ENCODE peak calls at places on chromosome 3, in seven cellular contexts. One of them, this sample, is unnamed.

GRCh38 chr3:87033205-87033604 is 42.3 kb upstream of the VGLL3 start:
- DNase-seq in spleen: no peak
- DNase-seq in lung: no peak
- DNase-seq in AG09319: no peak
- DNase-seq in ovary: no peak
- DNase-seq in Calu3: no peak
- DNase-seq in osteoblast: no peak
- DNase-seq in this sample: no peak

GRCh38 chr3:107431298-107432012 is 54.2 kb downstream of the CCDC54 start:
- DNase-seq in spleen: peak; percentile 90
- DNase-seq in lung: peak; percentile 78
- DNase-seq in AG09319: no peak
- DNase-seq in ovary: peak; percentile 72
- DNase-seq in Calu3: peak; percentile 71
- DNase-seq in osteoblast: peak; percentile 96
- DNase-seq in this sample: no peak

GRCh38 chr3:183526838-183527420 is 28.6 kb downstream of the KLHL6 start:
- DNase-seq in spleen: no peak
- DNase-seq in lung: no peak
- DNase-seq in AG09319: no peak
- DNase-seq in ovary: no peak
- DNase-seq in Calu3: no peak
- DNase-seq in osteoblast: no peak
- DNase-seq in this sample: no peak

GRCh38 chr3:159733194-159733860 is 255.3 kb upstream of the IL12A start:
- DNase-seq in spleen: no peak
- DNase-seq in lung: no peak
- DNase-seq in AG09319: no peak
- DNase-seq in ovary: no peak
- DNase-seq in Calu3: no peak
- DNase-seq in osteoblast: peak; percentile 74
- DNase-seq in this sample: no peak

GRCh38 chr3:145219355-145220196 is 941.4 kb downstream of the PLOD2 start:
- DNase-seq in spleen: no peak
- DNase-seq in lung: no peak
- DNase-seq in AG09319: no peak
- DNase-seq in ovary: no peak
- DNase-seq in Calu3: peak; percentile 37
- DNase-seq in osteoblast: no peak
- DNase-seq in this sample: no peak

GRCh38 chr3:59559721-59560514 is 510.1 kb upstream of the CFAP20DC start:
- DNase-seq in spleen: no peak
- DNase-seq in lung: no peak
- DNase-seq in AG09319: peak; percentile 67
- DNase-seq in ovary: no peak
- DNase-seq in Calu3: no peak
- DNase-seq in osteoblast: peak; percentile 91
- DNase-seq in this sample: no peak

GRCh38 chr3:3618624-3619023 is 180.6 kb upstream of the LRRN1 start:
- DNase-seq in spleen: no peak
- DNase-seq in lung: no peak
- DNase-seq in AG09319: no peak
- DNase-seq in ovary: no peak
- DNase-seq in Calu3: no peak
- DNase-seq in osteoblast: no peak
- DNase-seq in this sample: no peak

GRCh38 chr3:125141596-125142417 is 70.7 kb downstream of the SLC12A8 start:
- DNase-seq in spleen: peak; percentile 95
- DNase-seq in lung: peak; percentile 49
- DNase-seq in AG09319: no peak
- DNase-seq in ovary: peak; percentile 61
- DNase-seq in Calu3: no peak
- DNase-seq in osteoblast: peak; percentile 90
- DNase-seq in this sample: no peak

GRCh38 chr3:130739848-130740247 is 6.8 kb downstream of the PIK3R4 start:
- DNase-seq in spleen: no peak
- DNase-seq in lung: no peak
- DNase-seq in AG09319: no peak
- DNase-seq in ovary: no peak
- DNase-seq in Calu3: no peak
- DNase-seq in osteoblast: no peak
- DNase-seq in this sample: no peak

GRCh38 chr3:189954733-189955665 is 165.7 kb downstream of the P3H2 start:
- DNase-seq in spleen: no peak
- DNase-seq in lung: no peak
- DNase-seq in AG09319: no peak
- DNase-seq in ovary: no peak
- DNase-seq in Calu3: no peak
- DNase-seq in osteoblast: no peak
- DNase-seq in this sample: no peak

GRCh38 chr3:108004647-108005046 is 86.2 kb downstream of the CD47 start:
- DNase-seq in spleen: no peak
- DNase-seq in lung: no peak
- DNase-seq in AG09319: no peak
- DNase-seq in ovary: no peak
- DNase-seq in Calu3: no peak
- DNase-seq in osteoblast: no peak
- DNase-seq in this sample: no peak

GRCh38 chr3:37968232-37968631 is 22.4 kb upstream of the VILL start:
- DNase-seq in spleen: no peak
- DNase-seq in lung: no peak
- DNase-seq in AG09319: no peak
- DNase-seq in ovary: no peak
- DNase-seq in Calu3: no peak
- DNase-seq in osteoblast: no peak
- DNase-seq in this sample: no peak

GRCh38 chr3:188111002-188111584 is 42.9 kb upstream of the LPP start:
- DNase-seq in spleen: no peak
- DNase-seq in lung: no peak
- DNase-seq in AG09319: no peak
- DNase-seq in ovary: no peak
- DNase-seq in Calu3: no peak
- DNase-seq in osteoblast: no peak
- DNase-seq in this sample: no peak

GRCh38 chr3:174681784-174682183 is 177.3 kb upstream of the NAALADL2 start:
- DNase-seq in spleen: no peak
- DNase-seq in lung: no peak
- DNase-seq in AG09319: no peak
- DNase-seq in ovary: no peak
- DNase-seq in Calu3: no peak
- DNase-seq in osteoblast: no peak
- DNase-seq in this sample: no peak

GRCh38 chr3:189530822-189531221 is 100.4 kb upstream of the TP63 start:
- DNase-seq in spleen: no peak
- DNase-seq in lung: no peak
- DNase-seq in AG09319: no peak
- DNase-seq in ovary: no peak
- DNase-seq in Calu3: no peak
- DNase-seq in osteoblast: no peak
- DNase-seq in this sample: no peak

GRCh38 chr3:175146258-175146657 is 287.1 kb downstream of the NAALADL2 start:
- DNase-seq in spleen: no peak
- DNase-seq in lung: no peak
- DNase-seq in AG09319: no peak
- DNase-seq in ovary: no peak
- DNase-seq in Calu3: no peak
- DNase-seq in osteoblast: no peak
- DNase-seq in this sample: no peak

GRCh38 chr3:36895488-36896409 is 49.1 kb downstream of the TRANK1 start:
- DNase-seq in spleen: no peak
- DNase-seq in lung: no peak
- DNase-seq in AG09319: no peak
- DNase-seq in ovary: no peak
- DNase-seq in Calu3: no peak
- DNase-seq in osteoblast: no peak
- DNase-seq in this sample: no peak

GRCh38 chr3:114231616-114232015 is 5.8 kb downstream of the ZNF80 start:
- DNase-seq in spleen: peak; percentile 78
- DNase-seq in lung: no peak
- DNase-seq in AG09319: no peak
- DNase-seq in ovary: no peak
- DNase-seq in Calu3: no peak
- DNase-seq in osteoblast: no peak
- DNase-seq in this sample: no peak

GRCh38 chr3:131582438-131582837 is 79.7 kb upstream of the MRPL3 start:
- DNase-seq in spleen: no peak
- DNase-seq in lung: no peak
- DNase-seq in AG09319: no peak
- DNase-seq in ovary: no peak
- DNase-seq in Calu3: no peak
- DNase-seq in osteoblast: no peak
- DNase-seq in this sample: no peak

GRCh38 chr3:42680256-42680655 is 5.1 kb upstream of the KLHL40 start:
- DNase-seq in spleen: no peak
- DNase-seq in lung: no peak
- DNase-seq in AG09319: no peak
- DNase-seq in ovary: no peak
- DNase-seq in Calu3: no peak
- DNase-seq in osteoblast: peak; percentile 84
- DNase-seq in this sample: no peak

GRCh38 chr3:42042747-42043115 is 48.4 kb upstream of the TRAK1 start:
- DNase-seq in spleen: no peak
- DNase-seq in lung: no peak
- DNase-seq in AG09319: no peak
- DNase-seq in ovary: no peak
- DNase-seq in Calu3: no peak
- DNase-seq in osteoblast: no peak
- DNase-seq in this sample: no peak

GRCh38 chr3:101892648-101893047 is 43.3 kb downstream of the NFKBIZ start:
- DNase-seq in spleen: no peak
- DNase-seq in lung: no peak
- DNase-seq in AG09319: no peak
- DNase-seq in ovary: no peak
- DNase-seq in Calu3: no peak
- DNase-seq in osteoblast: no peak
- DNase-seq in this sample: no peak

GRCh38 chr3:101888653-101889052 is 39.3 kb downstream of the NFKBIZ start:
- DNase-seq in spleen: no peak
- DNase-seq in lung: no peak
- DNase-seq in AG09319: no peak
- DNase-seq in ovary: no peak
- DNase-seq in Calu3: no peak
- DNase-seq in osteoblast: no peak
- DNase-seq in this sample: no peak

GRCh38 chr3:101896103-101896757 is 46.9 kb downstream of the NFKBIZ start:
- DNase-seq in spleen: no peak
- DNase-seq in lung: no peak
- DNase-seq in AG09319: no peak
- DNase-seq in ovary: no peak
- DNase-seq in Calu3: no peak
- DNase-seq in osteoblast: no peak
- DNase-seq in this sample: no peak

GRCh38 chr3:101886626-101887025 is 37.3 kb downstream of the NFKBIZ start:
- DNase-seq in spleen: no peak
- DNase-seq in lung: no peak
- DNase-seq in AG09319: no peak
- DNase-seq in ovary: no peak
- DNase-seq in Calu3: no peak
- DNase-seq in osteoblast: no peak
- DNase-seq in this sample: no peak

DNA sequence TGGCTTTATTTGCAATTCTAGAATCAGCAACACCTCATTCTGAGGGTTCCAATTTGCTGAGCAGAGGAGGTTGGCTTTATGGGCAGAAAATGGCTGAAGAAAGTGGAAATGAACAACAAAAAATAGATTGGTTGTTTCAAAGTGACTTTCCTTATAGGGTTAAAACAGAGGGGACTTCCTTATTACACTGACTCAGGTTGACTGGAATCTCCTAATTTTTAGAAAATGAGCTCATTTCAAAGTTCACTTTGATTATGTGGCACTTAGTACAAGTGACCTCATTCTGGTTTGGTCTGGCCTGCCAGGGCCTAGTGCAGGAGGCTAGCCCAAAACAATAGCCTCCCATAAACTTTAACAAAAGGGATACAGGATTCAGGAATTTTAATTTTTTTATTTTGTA is 41.4 kb downstream of the NFKBIZ start:
- DNase-seq in spleen: no peak
- DNase-seq in lung: no peak
- DNase-seq in AG09319: no peak
- DNase-seq in ovary: no peak
- DNase-seq in Calu3: no peak
- DNase-seq in osteoblast: no peak
- DNase-seq in this sample: no peak
- TF ChIP-seq CTCF in spleen: no peak
- TF ChIP-seq CTCF in lung: no peak
- TF ChIP-seq CTCF in AG09319: no peak
- TF ChIP-seq CTCF in ovary: no peak
- TF ChIP-seq CTCF in Calu3: no peak
- TF ChIP-seq CTCF in osteoblast: no peak
- TF ChIP-seq CTCF in this sample: no peak

GRCh38 chr3:33915796-33916589 is 117.6 kb downstream of the PDCD6IP start:
- DNase-seq in spleen: no peak
- DNase-seq in lung: no peak
- DNase-seq in AG09319: no peak
- DNase-seq in ovary: no peak
- DNase-seq in Calu3: no peak
- DNase-seq in osteoblast: no peak
- DNase-seq in this sample: no peak
- TF ChIP-seq CTCF in spleen: peak; percentile 30
- TF ChIP-seq CTCF in lung: no peak
- TF ChIP-seq CTCF in AG09319: peak; percentile 43
- TF ChIP-seq CTCF in ovary: no peak
- TF ChIP-seq CTCF in Calu3: no peak
- TF ChIP-seq CTCF in osteoblast: peak; percentile 48
- TF ChIP-seq CTCF in this sample: peak; percentile 63

GRCh38 chr3:40720863-40721262 is 196.1 kb downstream of the ZNF621 start:
- DNase-seq in spleen: no peak
- DNase-seq in lung: no peak
- DNase-seq in AG09319: no peak
- DNase-seq in ovary: no peak
- DNase-seq in Calu3: no peak
- DNase-seq in osteoblast: no peak
- DNase-seq in this sample: no peak

GRCh38 chr3:40718681-40719080 is 193.9 kb downstream of the ZNF621 start:
- DNase-seq in spleen: no peak
- DNase-seq in lung: no peak
- DNase-seq in AG09319: no peak
- DNase-seq in ovary: no peak
- DNase-seq in Calu3: no peak
- DNase-seq in osteoblast: no peak
- DNase-seq in this sample: no peak

GRCh38 chr3:40718209-40718608 is 193.4 kb downstream of the ZNF621 start:
- DNase-seq in spleen: no peak
- DNase-seq in lung: no peak
- DNase-seq in AG09319: no peak
- DNase-seq in ovary: no peak
- DNase-seq in Calu3: peak; percentile 8
- DNase-seq in osteoblast: no peak
- DNase-seq in this sample: no peak

GRCh38 chr3:40720351-40720750 is 195.6 kb downstream of the ZNF621 start:
- DNase-seq in spleen: no peak
- DNase-seq in lung: no peak
- DNase-seq in AG09319: no peak
- DNase-seq in ovary: no peak
- DNase-seq in Calu3: no peak
- DNase-seq in osteoblast: no peak
- DNase-seq in this sample: no peak

GRCh38 chr3:40719660-40720287 is 195.0 kb downstream of the ZNF621 start:
- DNase-seq in spleen: no peak
- DNase-seq in lung: peak; percentile 37
- DNase-seq in AG09319: no peak
- DNase-seq in ovary: no peak
- DNase-seq in Calu3: peak; percentile 17
- DNase-seq in osteoblast: no peak
- DNase-seq in this sample: no peak
- TF ChIP-seq CTCF in spleen: no peak
- TF ChIP-seq CTCF in lung: no peak
- TF ChIP-seq CTCF in AG09319: no peak
- TF ChIP-seq CTCF in ovary: no peak
- TF ChIP-seq CTCF in Calu3: no peak
- TF ChIP-seq CTCF in osteoblast: no peak
- TF ChIP-seq CTCF in this sample: peak; percentile 36

GRCh38 chr3:57682284-57682683 is 10.6 kb downstream of the DENND6A start:
- DNase-seq in spleen: no peak
- DNase-seq in lung: no peak
- DNase-seq in AG09319: no peak
- DNase-seq in ovary: no peak
- DNase-seq in Calu3: no peak
- DNase-seq in osteoblast: no peak
- DNase-seq in this sample: no peak
- TF ChIP-seq CTCF in spleen: no peak
- TF ChIP-seq CTCF in lung: no peak
- TF ChIP-seq CTCF in AG09319: peak; percentile 20
- TF ChIP-seq CTCF in ovary: no peak
- TF ChIP-seq CTCF in Calu3: no peak
- TF ChIP-seq CTCF in osteoblast: peak; percentile 29
- TF ChIP-seq CTCF in this sample: peak; percentile 70